ENCODE peak calls at places on chromosomes 16 and 17, in ten cellular contexts. One of them, this sample, is unnamed.

GRCh38 chr17:77963441-77963840 is 4.9 kb downstream of the TNRC6C start:
- DNase-seq in adrenal gland: peak; percentile 83
- DNase-seq in heart left ventricle: peak; percentile 65
- DNase-seq in mammary epithelial cell: peak; percentile 59
- DNase-seq in uterus: no peak
- DNase-seq in pancreas: no peak
- DNase-seq in OCI-LY7: no peak
- DNase-seq in left ventricle myocardium inferior: peak; percentile 33
- DNase-seq in tibial nerve: peak; percentile 68
- DNase-seq in neural progenitor cell: peak; percentile 74
- DNase-seq in this sample: no peak

GRCh38 chr17:44775136-44775837 is 16.5 kb downstream of the ADAM11 start:
- DNase-seq in heart left ventricle: no peak
- DNase-seq in left ventricle myocardium inferior: peak; percentile 96
- DNase-seq in uterus: no peak
- DNase-seq in pancreas: no peak
- DNase-seq in neural progenitor cell: peak; percentile 100
- DNase-seq in tibial nerve: no peak
- DNase-seq in mammary epithelial cell: peak; percentile 98
- DNase-seq in adrenal gland: peak; percentile 98
- DNase-seq in OCI-LY7: peak; percentile 99
- DNase-seq in this sample: peak; percentile 95

GRCh38 chr17:63675607-63676539 is 24.1 kb downstream of the LIMD2 start:
- DNase-seq in neural progenitor cell: no peak
- DNase-seq in uterus: peak; percentile 67
- DNase-seq in mammary epithelial cell: peak; percentile 80
- DNase-seq in tibial nerve: peak; percentile 79
- DNase-seq in heart left ventricle: peak; percentile 86
- DNase-seq in OCI-LY7: no peak
- DNase-seq in pancreas: peak; percentile 91
- DNase-seq in left ventricle myocardium inferior: peak; percentile 65
- DNase-seq in adrenal gland: peak; percentile 97
- DNase-seq in this sample: peak; percentile 85

GRCh38 chr16:66908762-66909559 is 9.7 kb downstream of the CDH16 start:
- DNase-seq in neural progenitor cell: no peak
- DNase-seq in OCI-LY7: no peak
- DNase-seq in pancreas: no peak
- DNase-seq in left ventricle myocardium inferior: no peak
- DNase-seq in adrenal gland: no peak
- DNase-seq in mammary epithelial cell: no peak
- DNase-seq in tibial nerve: no peak
- DNase-seq in uterus: no peak
- DNase-seq in heart left ventricle: no peak
- DNase-seq in this sample: no peak

GRCh38 chr17:56176101-56176500 is 22.8 kb downstream of the ANKFN1 start:
- DNase-seq in tibial nerve: no peak
- DNase-seq in OCI-LY7: no peak
- DNase-seq in left ventricle myocardium inferior: no peak
- DNase-seq in pancreas: no peak
- DNase-seq in mammary epithelial cell: no peak
- DNase-seq in heart left ventricle: no peak
- DNase-seq in neural progenitor cell: no peak
- DNase-seq in adrenal gland: no peak
- DNase-seq in uterus: no peak
- DNase-seq in this sample: no peak

GRCh38 chr17:46126840-46127239 is 66.4 kb downstream of the KANSL1 start:
- DNase-seq in adrenal gland: no peak
- DNase-seq in mammary epithelial cell: no peak
- DNase-seq in uterus: no peak
- DNase-seq in left ventricle myocardium inferior: no peak
- DNase-seq in OCI-LY7: no peak
- DNase-seq in neural progenitor cell: no peak
- DNase-seq in tibial nerve: no peak
- DNase-seq in pancreas: no peak
- DNase-seq in heart left ventricle: no peak
- DNase-seq in this sample: no peak

GRCh38 chr17:76075364-76076099 is 951 bp downstream of the GALR2 start:
- DNase-seq in heart left ventricle: no peak
- DNase-seq in left ventricle myocardium inferior: no peak
- DNase-seq in tibial nerve: no peak
- DNase-seq in neural progenitor cell: peak; percentile 85
- DNase-seq in adrenal gland: no peak
- DNase-seq in OCI-LY7: no peak
- DNase-seq in mammary epithelial cell: peak; percentile 41
- DNase-seq in uterus: no peak
- DNase-seq in pancreas: no peak
- DNase-seq in this sample: no peak

GRCh38 chr16:78675312-78675711 is 575.9 kb downstream of the WWOX start:
- DNase-seq in mammary epithelial cell: no peak
- DNase-seq in tibial nerve: no peak
- DNase-seq in left ventricle myocardium inferior: no peak
- DNase-seq in neural progenitor cell: no peak
- DNase-seq in OCI-LY7: no peak
- DNase-seq in uterus: no peak
- DNase-seq in adrenal gland: no peak
- DNase-seq in pancreas: no peak
- DNase-seq in heart left ventricle: no peak
- DNase-seq in this sample: no peak

GRCh38 chr17:14359251-14359939 is 58.5 kb downstream of the HS3ST3B1 start:
- DNase-seq in OCI-LY7: peak; percentile 93
- DNase-seq in pancreas: no peak
- DNase-seq in uterus: no peak
- DNase-seq in heart left ventricle: no peak
- DNase-seq in left ventricle myocardium inferior: no peak
- DNase-seq in tibial nerve: no peak
- DNase-seq in mammary epithelial cell: no peak
- DNase-seq in neural progenitor cell: no peak
- DNase-seq in adrenal gland: no peak
- DNase-seq in this sample: no peak

GRCh38 chr17:47990962-47991731 is 20.2 kb downstream of the CDK5RAP3 start:
- DNase-seq in tibial nerve: no peak
- DNase-seq in pancreas: no peak
- DNase-seq in OCI-LY7: no peak
- DNase-seq in neural progenitor cell: peak; percentile 89
- DNase-seq in left ventricle myocardium inferior: no peak
- DNase-seq in heart left ventricle: no peak
- DNase-seq in uterus: no peak
- DNase-seq in adrenal gland: no peak
- DNase-seq in mammary epithelial cell: no peak
- DNase-seq in this sample: no peak

GRCh38 chr16:78503501-78504110 is 404.2 kb downstream of the WWOX start:
- DNase-seq in tibial nerve: peak; percentile 88
- DNase-seq in adrenal gland: peak; percentile 82
- DNase-seq in OCI-LY7: peak; percentile 39
- DNase-seq in heart left ventricle: no peak
- DNase-seq in neural progenitor cell: peak; percentile 81
- DNase-seq in uterus: peak; percentile 54
- DNase-seq in mammary epithelial cell: no peak
- DNase-seq in left ventricle myocardium inferior: no peak
- DNase-seq in pancreas: no peak
- DNase-seq in this sample: peak; percentile 20

GRCh38 chr16:81360135-81360534 is 45.4 kb downstream of the GAN start:
- DNase-seq in pancreas: no peak
- DNase-seq in adrenal gland: no peak
- DNase-seq in left ventricle myocardium inferior: no peak
- DNase-seq in heart left ventricle: no peak
- DNase-seq in uterus: no peak
- DNase-seq in neural progenitor cell: no peak
- DNase-seq in mammary epithelial cell: no peak
- DNase-seq in tibial nerve: no peak
- DNase-seq in OCI-LY7: no peak
- DNase-seq in this sample: no peak

GRCh38 chr17:66938656-66939055 is 25.9 kb upstream of the CACNG4 start:
- DNase-seq in adrenal gland: no peak
- DNase-seq in pancreas: no peak
- DNase-seq in mammary epithelial cell: no peak
- DNase-seq in heart left ventricle: no peak
- DNase-seq in uterus: no peak
- DNase-seq in neural progenitor cell: no peak
- DNase-seq in left ventricle myocardium inferior: no peak
- DNase-seq in tibial nerve: no peak
- DNase-seq in OCI-LY7: no peak
- DNase-seq in this sample: no peak

GRCh38 chr17:44191941-44192496 is 5.2 kb downstream of the TMUB2 start:
- DNase-seq in neural progenitor cell: no peak
- DNase-seq in adrenal gland: no peak
- DNase-seq in uterus: no peak
- DNase-seq in heart left ventricle: peak; percentile 25
- DNase-seq in pancreas: no peak
- DNase-seq in left ventricle myocardium inferior: no peak
- DNase-seq in mammary epithelial cell: no peak
- DNase-seq in OCI-LY7: no peak
- DNase-seq in tibial nerve: no peak
- DNase-seq in this sample: no peak

DNA sequence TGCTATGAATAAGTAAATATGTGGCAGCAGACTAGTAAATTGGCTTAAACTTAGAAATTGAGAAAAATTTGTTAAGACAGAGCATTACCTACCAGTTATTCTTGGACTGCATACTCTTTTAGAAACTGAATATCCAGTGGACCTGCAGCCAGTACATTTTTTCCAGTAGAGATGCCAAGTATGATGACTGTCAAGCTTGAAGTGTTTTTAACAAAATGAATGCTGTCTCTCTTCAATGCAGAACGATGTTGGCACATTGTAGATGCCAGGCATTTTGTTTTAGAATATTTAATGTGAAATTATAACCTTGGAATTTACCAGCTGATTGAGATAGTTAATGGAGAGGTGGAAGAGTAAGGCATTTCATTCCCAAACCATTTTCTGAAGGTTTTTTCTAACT is 52.5 kb downstream of the NFAT5 start:
- DNase-seq in heart left ventricle: no peak
- DNase-seq in uterus: no peak
- DNase-seq in mammary epithelial cell: no peak
- DNase-seq in OCI-LY7: no peak
- DNase-seq in pancreas: no peak
- DNase-seq in left ventricle myocardium inferior: no peak
- DNase-seq in tibial nerve: peak; percentile 18
- DNase-seq in adrenal gland: no peak
- DNase-seq in neural progenitor cell: no peak
- DNase-seq in this sample: no peak
- H3K27ac ChIP-seq in heart left ventricle: no peak overlapping the region
- H3K27ac ChIP-seq in uterus: no peak overlapping the region
- H3K27ac ChIP-seq in mammary epithelial cell: no peak overlapping the region
- H3K27ac ChIP-seq in OCI-LY7: no peak overlapping the region
- H3K27ac ChIP-seq in pancreas: no peak overlapping the region
- H3K27ac ChIP-seq in left ventricle myocardium inferior: peak overlapping the region; percentile 75
- H3K27ac ChIP-seq in tibial nerve: no peak overlapping the region
- H3K27ac ChIP-seq in adrenal gland: no peak overlapping the region
- H3K27ac ChIP-seq in neural progenitor cell: no peak overlapping the region
- H3K27ac ChIP-seq in this sample: no peak overlapping the region

GRCh38 chr17:61862105-61862574 is 1.2 kb downstream of the BRIP1 start:
- DNase-seq in uterus: no peak
- DNase-seq in adrenal gland: no peak
- DNase-seq in OCI-LY7: peak; percentile 6
- DNase-seq in neural progenitor cell: no peak
- DNase-seq in heart left ventricle: no peak
- DNase-seq in left ventricle myocardium inferior: no peak
- DNase-seq in tibial nerve: no peak
- DNase-seq in mammary epithelial cell: peak; percentile 50
- DNase-seq in pancreas: no peak
- DNase-seq in this sample: peak; percentile 63
- H3K27ac ChIP-seq in uterus: no peak overlapping the region
- H3K27ac ChIP-seq in adrenal gland: no peak overlapping the region
- H3K27ac ChIP-seq in OCI-LY7: peak overlapping the region; percentile 80
- H3K27ac ChIP-seq in neural progenitor cell: no peak overlapping the region
- H3K27ac ChIP-seq in heart left ventricle: no peak overlapping the region
- H3K27ac ChIP-seq in left ventricle myocardium inferior: no peak overlapping the region
- H3K27ac ChIP-seq in tibial nerve: no peak overlapping the region
- H3K27ac ChIP-seq in mammary epithelial cell: peak overlapping the region; percentile 91
- H3K27ac ChIP-seq in pancreas: no peak overlapping the region
- H3K27ac ChIP-seq in this sample: peak overlapping the region; percentile 71

GRCh38 chr16:30997887-30998711 is 12.3 kb downstream of the STX1B start:
- DNase-seq in uterus: peak; percentile 60
- DNase-seq in tibial nerve: no peak
- DNase-seq in mammary epithelial cell: peak; percentile 77
- DNase-seq in heart left ventricle: no peak
- DNase-seq in pancreas: no peak
- DNase-seq in left ventricle myocardium inferior: no peak
- DNase-seq in adrenal gland: peak; percentile 70
- DNase-seq in OCI-LY7: no peak
- DNase-seq in neural progenitor cell: no peak
- DNase-seq in this sample: peak; percentile 77
- H3K27ac ChIP-seq in uterus: peak overlapping the region; percentile 94
- H3K27ac ChIP-seq in tibial nerve: peak overlapping the region; percentile 37
- H3K27ac ChIP-seq in mammary epithelial cell: peak overlapping the region; percentile 85
- H3K27ac ChIP-seq in heart left ventricle: no peak overlapping the region
- H3K27ac ChIP-seq in pancreas: peak overlapping the region; percentile 17
- H3K27ac ChIP-seq in left ventricle myocardium inferior: peak overlapping the region; percentile 63
- H3K27ac ChIP-seq in adrenal gland: peak overlapping the region; percentile 90
- H3K27ac ChIP-seq in OCI-LY7: no peak overlapping the region
- H3K27ac ChIP-seq in neural progenitor cell: no peak overlapping the region
- H3K27ac ChIP-seq in this sample: peak overlapping the region; percentile 80

GRCh38 chr17:34993031-34993430 is 12.7 kb downstream of the LIG3 start:
- DNase-seq in tibial nerve: no peak
- DNase-seq in pancreas: no peak
- DNase-seq in OCI-LY7: no peak
- DNase-seq in mammary epithelial cell: no peak
- DNase-seq in uterus: no peak
- DNase-seq in neural progenitor cell: no peak
- DNase-seq in adrenal gland: no peak
- DNase-seq in heart left ventricle: no peak
- DNase-seq in left ventricle myocardium inferior: no peak
- DNase-seq in this sample: no peak

GRCh38 chr17:34988644-34989043 is 8.3 kb downstream of the LIG3 start:
- DNase-seq in heart left ventricle: no peak
- DNase-seq in pancreas: no peak
- DNase-seq in neural progenitor cell: no peak
- DNase-seq in OCI-LY7: no peak
- DNase-seq in adrenal gland: no peak
- DNase-seq in mammary epithelial cell: no peak
- DNase-seq in uterus: no peak
- DNase-seq in left ventricle myocardium inferior: no peak
- DNase-seq in tibial nerve: no peak
- DNase-seq in this sample: no peak

GRCh38 chr17:34991606-34992005 is 11.3 kb downstream of the LIG3 start:
- DNase-seq in uterus: no peak
- DNase-seq in tibial nerve: no peak
- DNase-seq in pancreas: no peak
- DNase-seq in heart left ventricle: no peak
- DNase-seq in left ventricle myocardium inferior: no peak
- DNase-seq in OCI-LY7: no peak
- DNase-seq in mammary epithelial cell: no peak
- DNase-seq in adrenal gland: no peak
- DNase-seq in neural progenitor cell: no peak
- DNase-seq in this sample: no peak

GRCh38 chr17:34989473-34989872 is 9.2 kb downstream of the LIG3 start:
- DNase-seq in pancreas: no peak
- DNase-seq in OCI-LY7: no peak
- DNase-seq in uterus: no peak
- DNase-seq in tibial nerve: no peak
- DNase-seq in adrenal gland: no peak
- DNase-seq in neural progenitor cell: no peak
- DNase-seq in heart left ventricle: no peak
- DNase-seq in left ventricle myocardium inferior: no peak
- DNase-seq in mammary epithelial cell: no peak
- DNase-seq in this sample: no peak

DNA sequence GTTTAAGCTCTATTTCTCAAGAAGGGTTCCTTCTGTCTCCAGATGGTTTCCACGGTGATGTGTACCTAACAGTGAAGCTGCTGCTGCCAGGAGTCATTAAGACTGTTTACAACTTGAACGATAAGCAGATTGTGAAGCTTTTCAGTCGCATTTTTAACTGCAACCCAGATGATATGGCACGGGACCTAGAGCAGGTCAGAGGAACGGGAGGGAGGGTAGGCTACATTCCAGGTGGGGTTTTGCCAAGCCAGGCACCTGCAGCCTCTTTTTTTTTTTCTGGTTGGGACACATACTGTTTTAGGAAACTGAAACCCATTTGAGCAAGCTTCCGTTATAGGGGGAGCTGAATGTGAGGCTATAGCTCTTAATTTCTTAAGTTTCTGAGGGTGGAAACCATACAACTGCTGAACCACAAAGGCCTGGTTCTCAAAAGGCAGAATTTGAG is 10.6 kb downstream of the LIG3 start:
- DNase-seq in tibial nerve: no peak
- DNase-seq in left ventricle myocardium inferior: no peak
- DNase-seq in mammary epithelial cell: no peak
- DNase-seq in uterus: peak; percentile 34
- DNase-seq in adrenal gland: no peak
- DNase-seq in OCI-LY7: no peak
- DNase-seq in heart left ventricle: no peak
- DNase-seq in neural progenitor cell: no peak
- DNase-seq in pancreas: peak; percentile 56
- DNase-seq in this sample: no peak
- H3K27ac ChIP-seq in tibial nerve: no peak overlapping the region
- H3K27ac ChIP-seq in left ventricle myocardium inferior: peak overlapping the region; percentile 49
- H3K27ac ChIP-seq in mammary epithelial cell: no peak overlapping the region
- H3K27ac ChIP-seq in uterus: no peak overlapping the region
- H3K27ac ChIP-seq in adrenal gland: no peak overlapping the region
- H3K27ac ChIP-seq in OCI-LY7: no peak overlapping the region
- H3K27ac ChIP-seq in heart left ventricle: no peak overlapping the region
- H3K27ac ChIP-seq in neural progenitor cell: no peak overlapping the region
- H3K27ac ChIP-seq in pancreas: no peak overlapping the region
- H3K27ac ChIP-seq in this sample: no peak overlapping the region

This sample was measured in PC-9.